ENCODE peak calls at places on chromosomes 2 and 18, in seven cellular contexts. One of them, this sample, is unnamed.

GRCh38 chr2:219520079-219520478 is 5.8 kb downstream of the ASIC4 start:
- DNase-seq in HFF-Myc: no peak
- DNase-seq in ACHN: no peak
- DNase-seq in stromal cell of bone marrow: no peak
- DNase-seq in stimulated activated CD8-positive, alpha-beta memory T cell treated with anti-CD3 and anti-CD28 coated beads, Interleukin-2, amount 100 ng/mL, for 1 hour: no peak
- DNase-seq in osteocyte: no peak
- DNase-seq in NCI-H1092: no peak
- DNase-seq in this sample: no peak

GRCh38 chr2:102224824-102225739 is 38.3 kb downstream of the IL1RL2 start:
- DNase-seq in HFF-Myc: no peak
- DNase-seq in ACHN: no peak
- DNase-seq in stromal cell of bone marrow: no peak
- DNase-seq in stimulated activated CD8-positive, alpha-beta memory T cell treated with anti-CD3 and anti-CD28 coated beads, Interleukin-2, amount 100 ng/mL, for 1 hour: no peak
- DNase-seq in osteocyte: peak; percentile 60
- DNase-seq in NCI-H1092: no peak
- DNase-seq in this sample: no peak

GRCh38 chr2:20917287-20917660 is 94.4 kb upstream of the LDAH start:
- DNase-seq in HFF-Myc: no peak
- DNase-seq in ACHN: no peak
- DNase-seq in stromal cell of bone marrow: no peak
- DNase-seq in stimulated activated CD8-positive, alpha-beta memory T cell treated with anti-CD3 and anti-CD28 coated beads, Interleukin-2, amount 100 ng/mL, for 1 hour: no peak
- DNase-seq in osteocyte: peak; percentile 82
- DNase-seq in NCI-H1092: no peak
- DNase-seq in this sample: no peak

GRCh38 chr2:35184471-35184870 is 1171.1 kb upstream of the CRIM1 start:
- DNase-seq in HFF-Myc: no peak
- DNase-seq in ACHN: no peak
- DNase-seq in stromal cell of bone marrow: no peak
- DNase-seq in stimulated activated CD8-positive, alpha-beta memory T cell treated with anti-CD3 and anti-CD28 coated beads, Interleukin-2, amount 100 ng/mL, for 1 hour: no peak
- DNase-seq in osteocyte: no peak
- DNase-seq in NCI-H1092: no peak
- DNase-seq in this sample: no peak

GRCh38 chr2:15800489-15801329 is 139.6 kb upstream of the MYCN start:
- DNase-seq in HFF-Myc: no peak
- DNase-seq in ACHN: no peak
- DNase-seq in stromal cell of bone marrow: no peak
- DNase-seq in stimulated activated CD8-positive, alpha-beta memory T cell treated with anti-CD3 and anti-CD28 coated beads, Interleukin-2, amount 100 ng/mL, for 1 hour: no peak
- DNase-seq in osteocyte: no peak
- DNase-seq in NCI-H1092: no peak
- DNase-seq in this sample: no peak

GRCh38 chr2:206084870-206085741 is 868 bp downstream of the INO80D start:
- DNase-seq in HFF-Myc: no peak
- DNase-seq in ACHN: peak; percentile 50
- DNase-seq in stromal cell of bone marrow: no peak
- DNase-seq in stimulated activated CD8-positive, alpha-beta memory T cell treated with anti-CD3 and anti-CD28 coated beads, Interleukin-2, amount 100 ng/mL, for 1 hour: no peak
- DNase-seq in osteocyte: peak; percentile 86
- DNase-seq in NCI-H1092: no peak
- DNase-seq in this sample: no peak

GRCh38 chr2:172106128-172106961 is 3.6 kb upstream of the DLX2 start:
- DNase-seq in HFF-Myc: no peak
- DNase-seq in ACHN: peak; percentile 79
- DNase-seq in stromal cell of bone marrow: no peak
- DNase-seq in stimulated activated CD8-positive, alpha-beta memory T cell treated with anti-CD3 and anti-CD28 coated beads, Interleukin-2, amount 100 ng/mL, for 1 hour: no peak
- DNase-seq in osteocyte: peak; percentile 86
- DNase-seq in NCI-H1092: peak; percentile 24
- DNase-seq in this sample: peak; percentile 31

GRCh38 chr2:236964291-236964690 is 121.4 kb upstream of the COPS8 start:
- DNase-seq in HFF-Myc: no peak
- DNase-seq in ACHN: no peak
- DNase-seq in stromal cell of bone marrow: no peak
- DNase-seq in stimulated activated CD8-positive, alpha-beta memory T cell treated with anti-CD3 and anti-CD28 coated beads, Interleukin-2, amount 100 ng/mL, for 1 hour: no peak
- DNase-seq in osteocyte: no peak
- DNase-seq in NCI-H1092: no peak
- DNase-seq in this sample: no peak

GRCh38 chr2:104378853-104379374 is 475.0 kb upstream of the POU3F3 start:
- DNase-seq in HFF-Myc: no peak
- DNase-seq in ACHN: peak; percentile 75
- DNase-seq in stromal cell of bone marrow: no peak
- DNase-seq in stimulated activated CD8-positive, alpha-beta memory T cell treated with anti-CD3 and anti-CD28 coated beads, Interleukin-2, amount 100 ng/mL, for 1 hour: no peak
- DNase-seq in osteocyte: no peak
- DNase-seq in NCI-H1092: peak; percentile 45
- DNase-seq in this sample: peak; percentile 26

GRCh38 chr18:48948112-48949050 is 2.4 kb downstream of the SMAD7 start:
- DNase-seq in HFF-Myc: no peak
- DNase-seq in ACHN: no peak
- DNase-seq in stromal cell of bone marrow: no peak
- DNase-seq in stimulated activated CD8-positive, alpha-beta memory T cell treated with anti-CD3 and anti-CD28 coated beads, Interleukin-2, amount 100 ng/mL, for 1 hour: no peak
- DNase-seq in osteocyte: no peak
- DNase-seq in NCI-H1092: peak; percentile 33
- DNase-seq in this sample: no peak

GRCh38 chr2:98013407-98014042 is 17.8 kb upstream of the TMEM131 start:
- DNase-seq in HFF-Myc: no peak
- DNase-seq in ACHN: no peak
- DNase-seq in stromal cell of bone marrow: no peak
- DNase-seq in stimulated activated CD8-positive, alpha-beta memory T cell treated with anti-CD3 and anti-CD28 coated beads, Interleukin-2, amount 100 ng/mL, for 1 hour: no peak
- DNase-seq in osteocyte: no peak
- DNase-seq in NCI-H1092: no peak
- DNase-seq in this sample: no peak

GRCh38 chr2:85133751-85134254 is 611 bp downstream of the TCF7L1 start:
- DNase-seq in HFF-Myc: no peak
- DNase-seq in ACHN: peak; percentile 33
- DNase-seq in stromal cell of bone marrow: no peak
- DNase-seq in stimulated activated CD8-positive, alpha-beta memory T cell treated with anti-CD3 and anti-CD28 coated beads, Interleukin-2, amount 100 ng/mL, for 1 hour: no peak
- DNase-seq in osteocyte: peak; percentile 87
- DNase-seq in NCI-H1092: no peak
- DNase-seq in this sample: no peak

GRCh38 chr18:24021505-24021904 is 7.0 kb downstream of the TTC39C start:
- DNase-seq in HFF-Myc: no peak
- DNase-seq in ACHN: no peak
- DNase-seq in stromal cell of bone marrow: no peak
- DNase-seq in stimulated activated CD8-positive, alpha-beta memory T cell treated with anti-CD3 and anti-CD28 coated beads, Interleukin-2, amount 100 ng/mL, for 1 hour: no peak
- DNase-seq in osteocyte: no peak
- DNase-seq in NCI-H1092: no peak
- DNase-seq in this sample: no peak

GRCh38 chr2:164495491-164496223 is 125.6 kb downstream of the GRB14 start:
- DNase-seq in HFF-Myc: peak; percentile 17
- DNase-seq in ACHN: peak; percentile 80
- DNase-seq in stromal cell of bone marrow: peak; percentile 54
- DNase-seq in stimulated activated CD8-positive, alpha-beta memory T cell treated with anti-CD3 and anti-CD28 coated beads, Interleukin-2, amount 100 ng/mL, for 1 hour: no peak
- DNase-seq in osteocyte: no peak
- DNase-seq in NCI-H1092: no peak
- DNase-seq in this sample: no peak

GRCh38 chr18:56128153-56128791 is 510.1 kb downstream of the TXNL1 start:
- DNase-seq in HFF-Myc: no peak
- DNase-seq in ACHN: no peak
- DNase-seq in stromal cell of bone marrow: no peak
- DNase-seq in stimulated activated CD8-positive, alpha-beta memory T cell treated with anti-CD3 and anti-CD28 coated beads, Interleukin-2, amount 100 ng/mL, for 1 hour: no peak
- DNase-seq in osteocyte: no peak
- DNase-seq in NCI-H1092: no peak
- DNase-seq in this sample: no peak

GRCh38 chr2:29742641-29743040 is 178.7 kb downstream of the ALK start:
- DNase-seq in HFF-Myc: no peak
- DNase-seq in ACHN: no peak
- DNase-seq in stromal cell of bone marrow: no peak
- DNase-seq in stimulated activated CD8-positive, alpha-beta memory T cell treated with anti-CD3 and anti-CD28 coated beads, Interleukin-2, amount 100 ng/mL, for 1 hour: no peak
- DNase-seq in osteocyte: no peak
- DNase-seq in NCI-H1092: no peak
- DNase-seq in this sample: no peak

GRCh38 chr2:53442783-53443182 is 324.8 kb upstream of the CHAC2 start:
- DNase-seq in HFF-Myc: no peak
- DNase-seq in ACHN: peak; percentile 12
- DNase-seq in stromal cell of bone marrow: no peak
- DNase-seq in stimulated activated CD8-positive, alpha-beta memory T cell treated with anti-CD3 and anti-CD28 coated beads, Interleukin-2, amount 100 ng/mL, for 1 hour: no peak
- DNase-seq in osteocyte: no peak
- DNase-seq in NCI-H1092: no peak
- DNase-seq in this sample: no peak

GRCh38 chr2:238370482-238371372 is 50.4 kb downstream of the TRAF3IP1 start:
- DNase-seq in HFF-Myc: peak; percentile 59
- DNase-seq in ACHN: peak; percentile 57
- DNase-seq in stromal cell of bone marrow: peak; percentile 41
- DNase-seq in stimulated activated CD8-positive, alpha-beta memory T cell treated with anti-CD3 and anti-CD28 coated beads, Interleukin-2, amount 100 ng/mL, for 1 hour: peak; percentile 20
- DNase-seq in osteocyte: no peak
- DNase-seq in NCI-H1092: peak; percentile 11
- DNase-seq in this sample: peak; percentile 39

GRCh38 chr2:212814941-212815340 is 276.3 kb upstream of the ERBB4 start:
- DNase-seq in HFF-Myc: no peak
- DNase-seq in ACHN: no peak
- DNase-seq in stromal cell of bone marrow: no peak
- DNase-seq in stimulated activated CD8-positive, alpha-beta memory T cell treated with anti-CD3 and anti-CD28 coated beads, Interleukin-2, amount 100 ng/mL, for 1 hour: no peak
- DNase-seq in osteocyte: no peak
- DNase-seq in NCI-H1092: no peak
- DNase-seq in this sample: peak; percentile 13

GRCh38 chr18:63604791-63605567 is 17.8 kb downstream of the SERPINB13 start:
- DNase-seq in HFF-Myc: peak; percentile 15
- DNase-seq in ACHN: no peak
- DNase-seq in stromal cell of bone marrow: no peak
- DNase-seq in stimulated activated CD8-positive, alpha-beta memory T cell treated with anti-CD3 and anti-CD28 coated beads, Interleukin-2, amount 100 ng/mL, for 1 hour: no peak
- DNase-seq in osteocyte: no peak
- DNase-seq in NCI-H1092: peak; percentile 6
- DNase-seq in this sample: no peak

GRCh38 chr2:228938629-228939028 is 332.5 kb downstream of the PID1 start:
- DNase-seq in HFF-Myc: peak; percentile 89
- DNase-seq in ACHN: no peak
- DNase-seq in stromal cell of bone marrow: no peak
- DNase-seq in stimulated activated CD8-positive, alpha-beta memory T cell treated with anti-CD3 and anti-CD28 coated beads, Interleukin-2, amount 100 ng/mL, for 1 hour: no peak
- DNase-seq in osteocyte: no peak
- DNase-seq in NCI-H1092: no peak
- DNase-seq in this sample: no peak

GRCh38 chr2:203463176-203463797 is 71.8 kb downstream of the RAPH1 start:
- DNase-seq in HFF-Myc: no peak
- DNase-seq in ACHN: no peak
- DNase-seq in stromal cell of bone marrow: no peak
- DNase-seq in stimulated activated CD8-positive, alpha-beta memory T cell treated with anti-CD3 and anti-CD28 coated beads, Interleukin-2, amount 100 ng/mL, for 1 hour: no peak
- DNase-seq in osteocyte: no peak
- DNase-seq in NCI-H1092: no peak
- DNase-seq in this sample: no peak

GRCh38 chr2:7886665-7887064 is 795.2 kb upstream of the ID2 start:
- DNase-seq in HFF-Myc: no peak
- DNase-seq in ACHN: no peak
- DNase-seq in stromal cell of bone marrow: no peak
- DNase-seq in stimulated activated CD8-positive, alpha-beta memory T cell treated with anti-CD3 and anti-CD28 coated beads, Interleukin-2, amount 100 ng/mL, for 1 hour: no peak
- DNase-seq in osteocyte: no peak
- DNase-seq in NCI-H1092: no peak
- DNase-seq in this sample: no peak

GRCh38 chr2:230879891-230880290 is 15.1 kb downstream of the ITM2C start:
- DNase-seq in HFF-Myc: no peak
- DNase-seq in ACHN: no peak
- DNase-seq in stromal cell of bone marrow: no peak
- DNase-seq in stimulated activated CD8-positive, alpha-beta memory T cell treated with anti-CD3 and anti-CD28 coated beads, Interleukin-2, amount 100 ng/mL, for 1 hour: no peak
- DNase-seq in osteocyte: no peak
- DNase-seq in NCI-H1092: no peak
- DNase-seq in this sample: no peak

GRCh38 chr2:18373664-18374063 is 186.8 kb downstream of the RDH14 start:
- DNase-seq in HFF-Myc: no peak
- DNase-seq in ACHN: no peak
- DNase-seq in stromal cell of bone marrow: peak; percentile 34
- DNase-seq in stimulated activated CD8-positive, alpha-beta memory T cell treated with anti-CD3 and anti-CD28 coated beads, Interleukin-2, amount 100 ng/mL, for 1 hour: no peak
- DNase-seq in osteocyte: no peak
- DNase-seq in NCI-H1092: no peak
- DNase-seq in this sample: no peak

GRCh38 chr2:152518656-152519580 is 183.9 kb downstream of the FMNL2 start:
- DNase-seq in HFF-Myc: no peak
- DNase-seq in ACHN: no peak
- DNase-seq in stromal cell of bone marrow: no peak
- DNase-seq in stimulated activated CD8-positive, alpha-beta memory T cell treated with anti-CD3 and anti-CD28 coated beads, Interleukin-2, amount 100 ng/mL, for 1 hour: no peak
- DNase-seq in osteocyte: no peak
- DNase-seq in NCI-H1092: no peak
- DNase-seq in this sample: no peak

GRCh38 chr18:72468011-72468710 is 76.0 kb downstream of the CBLN2 start:
- DNase-seq in HFF-Myc: no peak
- DNase-seq in ACHN: peak; percentile 27
- DNase-seq in stromal cell of bone marrow: no peak
- DNase-seq in stimulated activated CD8-positive, alpha-beta memory T cell treated with anti-CD3 and anti-CD28 coated beads, Interleukin-2, amount 100 ng/mL, for 1 hour: no peak
- DNase-seq in osteocyte: no peak
- DNase-seq in NCI-H1092: no peak
- DNase-seq in this sample: no peak

GRCh38 chr2:226431301-226431955 is 368.2 kb downstream of the IRS1 start:
- DNase-seq in HFF-Myc: no peak
- DNase-seq in ACHN: peak; percentile 61
- DNase-seq in stromal cell of bone marrow: no peak
- DNase-seq in stimulated activated CD8-positive, alpha-beta memory T cell treated with anti-CD3 and anti-CD28 coated beads, Interleukin-2, amount 100 ng/mL, for 1 hour: no peak
- DNase-seq in osteocyte: no peak
- DNase-seq in NCI-H1092: no peak
- DNase-seq in this sample: no peak